ENCODE peak calls at places on chromosome 21, in six cellular contexts. O is mammary epithelial cell, E is fibroblast of lung, J is heart left ventricle, I is psoas muscle, T is IMR-90. B is an unnamed sample. For H3K36me3, the result is how much of the 10 kb centered on the place peaks cover.

GRCh38 chr21:33968082-33968997 is 52.7 kb upstream of the ATP5PO start:
- DNase-seq in O (peak), E (peak), J (no peak), I (no peak), T (peak), B (peak)

GRCh38 chr21:44049182-44049581 is 37.1 kb downstream of the TRAPPC10 start:
- DNase-seq in O (no peak), E (no peak), J (no peak), I (no peak), T (no peak), B (no peak)

GRCh38 chr21:27423073-27423472 is 456.2 kb upstream of the ADAMTS5 start:
- DNase-seq in O (peak), E (peak), J (peak), I (peak), T (peak), B (peak)

GRCh38 chr21:18274370-18274769 is 29.7 kb downstream of the CHODL start:
- DNase-seq in O (no peak), E (no peak), J (no peak), I (no peak), T (no peak), B (no peak)

GRCh38 chr21:38770660-38771059 is 35.1 kb upstream of the ETS2 start:
- DNase-seq in O (no peak), E (no peak), J (no peak), I (no peak), T (no peak), B (no peak)

GRCh38 chr21:21664871-21665270 is 666.7 kb downstream of the NCAM2 start:
- DNase-seq in O (no peak), E (peak), J (no peak), I (no peak), T (peak), B (no peak)

GRCh38 chr21:31609081-31609480 is 50.4 kb upstream of the SOD1 start:
- DNase-seq in O (no peak), E (peak), J (no peak), I (no peak), T (no peak), B (no peak)

GRCh38 chr21:34126269-34126668 is 52.9 kb downstream of the MRPS6 start:
- DNase-seq in O (peak), E (peak), J (no peak), I (no peak), T (peak), B (no peak)

GRCh38 chr21:33370292-33370691 is 32.9 kb upstream of the IFNGR2 start:
- DNase-seq in O (no peak), E (no peak), J (no peak), I (no peak), T (no peak), B (no peak)

GRCh38 chr21:19286901-19287300 is 883.3 kb upstream of the TMPRSS15 start:
- DNase-seq in O (no peak), E (no peak), J (no peak), I (no peak), T (no peak), B (no peak)

GRCh38 chr21:31730687-31731111 is 1.2 kb downstream of the SCAF4 start:
- DNase-seq in O (peak), E (no peak), J (no peak), I (no peak), T (peak), B (no peak)

GRCh38 chr21:33894736-33895288 is 20.8 kb downstream of the ATP5PO start:
- DNase-seq in O (peak), E (peak), J (peak), I (peak), T (peak), B (peak)

GRCh38 chr21:39564200-39564599 is 48.5 kb upstream of the B3GALT5 start:
- DNase-seq in O (no peak), E (no peak), J (peak), I (no peak), T (no peak), B (no peak)

GRCh38 chr21:31553926-31554325 is 105.6 kb upstream of the SOD1 start:
- DNase-seq in O (no peak), E (no peak), J (no peak), I (no peak), T (no peak), B (no peak)

GRCh38 chr21:27831821-27832569 is 865.1 kb upstream of the ADAMTS5 start:
- DNase-seq in O (no peak), E (peak), J (no peak), I (no peak), T (peak), B (no peak)

GRCh38 chr21:37193676-37194075 is 73.5 kb downstream of the VPS26C start:
- DNase-seq in O (no peak), E (no peak), J (no peak), I (no peak), T (no peak), B (no peak)

GRCh38 chr21:23936991-23937390 is 1670.3 kb downstream of the MRPL39 start:
- DNase-seq in O (no peak), E (no peak), J (no peak), I (no peak), T (no peak), B (no peak)

GRCh38 chr21:25878334-25878733 is 143.6 kb downstream of the GABPA start:
- DNase-seq in O (peak), E (no peak), J (no peak), I (no peak), T (peak), B (peak)

GRCh38 chr21:40511976-40512375 is 335.0 kb downstream of the DSCAM start:
- DNase-seq in O (peak), E (no peak), J (no peak), I (no peak), T (no peak), B (no peak)

GRCh38 chr21:33266050-33266783 is at the start of gene IL10RB:
- DNase-seq in O (peak), E (peak), J (peak), I (peak), T (peak), B (peak)

GRCh38 chr21:38712076-38712475 is 93.7 kb upstream of the ETS2 start:
- DNase-seq in O (peak), E (peak), J (no peak), I (no peak), T (peak), B (peak)

GRCh38 chr21:9758141-9758540 is 763.2 kb upstream of the TPTE start:
- DNase-seq in O (no peak), E (no peak), J (no peak), I (no peak), T (no peak), B (no peak)

GRCh38 chr21:38955495-38955894 is 149.8 kb downstream of the ETS2 start:
- DNase-seq in O (peak), E (peak), J (no peak), I (no peak), T (peak), B (peak)

GRCh38 chr21:39660191-39660590 is 47.5 kb downstream of the B3GALT5 start:
- DNase-seq in O (no peak), E (peak), J (no peak), I (no peak), T (peak), B (peak)

GRCh38 chr21:26686278-26686677 is 113.2 kb upstream of the CYYR1 start:
- DNase-seq in O (peak), E (peak), J (no peak), I (no peak), T (peak), B (no peak)

GRCh38 chr21:32452641-32453040 is 40.1 kb downstream of the EVA1C start:
- DNase-seq in O (no peak), E (no peak), J (no peak), I (no peak), T (no peak), B (no peak)

GRCh38 chr21:39867198-39867650 is at the start of gene PCP4:
- DNase-seq in O (peak), E (peak), J (no peak), I (peak), T (no peak), B (peak)

GRCh38 chr21:32844653-32845443 is 73.3 kb upstream of the PAXBP1 start:
- DNase-seq in O (peak), E (peak), J (no peak), I (no peak), T (peak), B (peak)

GRCh38 chr21:26124896-26125295 is 45.7 kb downstream of the APP start:
- DNase-seq in O (no peak), E (no peak), J (no peak), I (no peak), T (no peak), B (no peak)

GRCh38 chr21:20258542-20258941 is 739.7 kb upstream of the NCAM2 start:
- DNase-seq in O (no peak), E (no peak), J (no peak), I (no peak), T (no peak), B (no peak)

GRCh38 chr21:37827878-37828277 is 88.4 kb downstream of the KCNJ6 start:
- DNase-seq in O (no peak), E (no peak), J (no peak), I (no peak), T (no peak), B (no peak)

GRCh38 chr21:40143822-40144525 is 276.7 kb downstream of the PCP4 start:
- DNase-seq in O (peak), E (peak), J (no peak), I (peak), T (peak), B (peak)

GRCh38 chr21:34029724-34030528 is 43.5 kb upstream of the MRPS6 start:
- DNase-seq in O (peak), E (peak), J (no peak), I (peak), T (peak), B (peak)

GRCh38 chr21:46413365-46413696 is 45.4 kb upstream of the DIP2A start:
- DNase-seq in O (peak), E (no peak), J (peak), I (no peak), T (no peak), B (no peak)
- H3K36me3 ChIP-seq in O (under half), E (under half), J (half or more), I (half or more), T (under half), B (under half)

GRCh38 chr21:35382696-35383095 is 333.6 kb upstream of the RUNX1 start:
- DNase-seq in O (no peak), E (no peak), J (no peak), I (no peak), T (no peak), B (peak)
- H3K27ac ChIP-seq in O (no peak), E (no peak), J (no peak), I (no peak), T (no peak), B (peak)

DNA sequence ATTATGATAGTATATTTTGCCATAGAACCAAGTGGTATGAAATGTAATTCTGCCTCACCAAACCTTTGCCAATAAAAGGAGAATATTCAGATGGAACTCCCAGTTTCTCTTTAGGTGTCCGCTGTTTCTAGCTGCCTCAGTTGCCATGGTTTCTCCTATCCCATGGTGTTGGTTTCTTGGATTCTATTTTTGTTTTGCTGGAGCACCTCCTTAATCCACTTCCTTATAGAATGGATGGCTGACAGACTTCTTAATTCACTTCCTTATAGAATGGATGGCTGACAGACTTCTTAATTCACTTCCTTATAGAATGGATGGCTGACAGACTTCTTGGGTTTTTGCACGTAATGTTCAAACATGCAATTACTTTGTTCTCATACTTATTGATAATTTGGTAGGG is 43.7 kb downstream of the ADARB1 start:
- DNase-seq in O (no peak), E (no peak), J (no peak), I (no peak), T (no peak), B (no peak)
- TF ChIP-seq CTCF in O (no peak), E (no peak), J (no peak), I (no peak), T (no peak), B (no peak)

GRCh38 chr21:41831453-41831831 is 47.7 kb downstream of the PRDM15 start:
- DNase-seq in O (no peak), E (no peak), J (no peak), I (no peak), T (no peak), B (no peak)
- H3K36me3 ChIP-seq in O (under half), E (under half), J (half or more), I (half or more), T (under half), B (under half)

DNA sequence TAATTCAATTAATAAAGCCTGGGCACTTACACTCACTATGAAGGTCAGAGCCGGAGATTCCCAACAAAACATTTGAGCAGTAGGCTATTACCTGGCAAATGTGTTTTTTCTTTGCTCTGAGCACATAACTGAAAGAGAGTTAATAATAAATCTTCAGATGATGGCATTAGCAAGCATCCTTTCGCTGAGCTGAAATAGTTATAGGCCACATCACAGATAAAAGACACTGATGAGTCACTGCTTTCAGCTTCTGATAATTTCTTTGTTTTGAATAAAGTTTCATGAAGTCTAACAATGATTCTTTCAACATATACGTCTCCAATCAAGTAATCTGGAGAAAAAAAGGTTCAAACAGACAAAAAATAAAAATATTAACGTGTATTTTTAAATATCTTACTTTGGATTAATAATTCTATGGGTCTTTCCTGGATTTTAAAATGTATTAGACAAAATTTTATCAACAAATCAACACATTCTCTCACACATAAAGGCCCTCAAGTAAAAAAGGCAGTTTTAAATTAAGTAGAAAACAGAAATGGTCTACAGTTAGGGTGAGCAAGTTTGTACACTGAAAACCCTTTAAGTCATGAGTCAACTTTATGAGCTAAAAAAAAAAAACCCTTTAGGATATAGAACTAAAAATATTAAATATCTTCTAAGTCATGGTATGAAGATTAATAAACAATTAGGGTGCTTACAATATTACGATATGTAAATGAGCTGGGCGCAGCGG is 33.1 kb downstream of the LTN1 start:
- DNase-seq in O (peak), E (peak), J (no peak), I (no peak), T (peak), B (peak)
- H3K27ac ChIP-seq in O (peak), E (peak), J (no peak), I (no peak), T (peak), B (peak)

GRCh38 chr21:29104239-29104708 is 26.2 kb upstream of the MAP3K7CL start:
- DNase-seq in O (no peak), E (no peak), J (no peak), I (no peak), T (peak), B (no peak)
- TF ChIP-seq CTCF in O (no peak), E (no peak), J (no peak), I (peak), T (no peak), B (no peak)

B was measured in brain microvascular endothelial cell.